ENCODE peak calls at places on chromosomes 12 and 14, in four cellular contexts. One of them, this sample, is unnamed.

GRCh38 chr14:54175298-54175942 is 218.8 kb upstream of the BMP4 start:
- DNase-seq in HFF-Myc: peak; percentile 88
- DNase-seq in cardiac fibroblast: peak; percentile 88
- DNase-seq in choroid plexus epithelial cell: peak; percentile 84
- DNase-seq in this sample: peak; percentile 85

GRCh38 chr14:83085725-83086124 is 1552.1 kb upstream of the SEL1L start:
- DNase-seq in choroid plexus epithelial cell: no peak
- DNase-seq in HFF-Myc: no peak
- DNase-seq in cardiac fibroblast: no peak
- DNase-seq in this sample: no peak

GRCh38 chr12:98328467-98328866 is 186.9 kb upstream of the TMPO start:
- DNase-seq in HFF-Myc: no peak
- DNase-seq in choroid plexus epithelial cell: no peak
- DNase-seq in cardiac fibroblast: no peak
- DNase-seq in this sample: no peak

GRCh38 chr14:24329736-24330135 is 5.1 kb downstream of the ADCY4 start:
- DNase-seq in cardiac fibroblast: no peak
- DNase-seq in choroid plexus epithelial cell: no peak
- DNase-seq in HFF-Myc: no peak
- DNase-seq in this sample: no peak

GRCh38 chr12:119803391-119803791 is 73.7 kb downstream of the CIT start:
- DNase-seq in choroid plexus epithelial cell: peak; percentile 77
- DNase-seq in cardiac fibroblast: peak; percentile 11
- DNase-seq in HFF-Myc: peak; percentile 12
- DNase-seq in this sample: no peak

GRCh38 chr14:60092516-60092915 is 793 bp downstream of the PCNX4 start:
- DNase-seq in choroid plexus epithelial cell: peak; percentile 59
- DNase-seq in HFF-Myc: no peak
- DNase-seq in cardiac fibroblast: peak; percentile 62
- DNase-seq in this sample: no peak

GRCh38 chr12:132095520-132096409 is 48.4 kb downstream of the DDX51 start:
- DNase-seq in cardiac fibroblast: no peak
- DNase-seq in choroid plexus epithelial cell: no peak
- DNase-seq in HFF-Myc: no peak
- DNase-seq in this sample: peak; percentile 63

GRCh38 chr12:121009744-121010143 is 6.5 kb downstream of the C12orf43 start:
- DNase-seq in cardiac fibroblast: peak; percentile 39
- DNase-seq in HFF-Myc: no peak
- DNase-seq in choroid plexus epithelial cell: peak; percentile 75
- DNase-seq in this sample: no peak

GRCh38 chr14:69763761-69764510 is 3.0 kb upstream of the SRSF5 start:
- DNase-seq in choroid plexus epithelial cell: no peak
- DNase-seq in HFF-Myc: no peak
- DNase-seq in cardiac fibroblast: peak; percentile 68
- DNase-seq in this sample: peak; percentile 42

GRCh38 chr12:18703916-18704315 is 33.9 kb downstream of the PLCZ1 start:
- DNase-seq in cardiac fibroblast: no peak
- DNase-seq in HFF-Myc: no peak
- DNase-seq in choroid plexus epithelial cell: no peak
- DNase-seq in this sample: no peak

GRCh38 chr12:104578453-104578852 is 121.7 kb downstream of the CHST11 start:
- DNase-seq in choroid plexus epithelial cell: peak; percentile 66
- DNase-seq in cardiac fibroblast: peak; percentile 89
- DNase-seq in HFF-Myc: peak; percentile 35
- DNase-seq in this sample: no peak

GRCh38 chr14:51367600-51367931 is 127.5 kb downstream of the TMX1 start:
- DNase-seq in HFF-Myc: peak; percentile 70
- DNase-seq in choroid plexus epithelial cell: peak; percentile 73
- DNase-seq in cardiac fibroblast: peak; percentile 69
- DNase-seq in this sample: no peak

GRCh38 chr12:46770501-46771183 is 55.2 kb downstream of the SLC38A4 start:
- DNase-seq in HFF-Myc: no peak
- DNase-seq in cardiac fibroblast: peak; percentile 43
- DNase-seq in choroid plexus epithelial cell: peak; percentile 79
- DNase-seq in this sample: no peak

GRCh38 chr14:61603736-61604135 is 91.6 kb upstream of the HIF1A start:
- DNase-seq in HFF-Myc: no peak
- DNase-seq in cardiac fibroblast: peak; percentile 74
- DNase-seq in choroid plexus epithelial cell: peak; percentile 86
- DNase-seq in this sample: no peak

GRCh38 chr12:26027401-26027800 is 68.9 kb downstream of the RASSF8 start:
- DNase-seq in choroid plexus epithelial cell: no peak
- DNase-seq in HFF-Myc: no peak
- DNase-seq in cardiac fibroblast: no peak
- DNase-seq in this sample: no peak

GRCh38 chr12:14937689-14938088 is 648 bp downstream of the ERP27 start:
- DNase-seq in choroid plexus epithelial cell: no peak
- DNase-seq in cardiac fibroblast: no peak
- DNase-seq in HFF-Myc: no peak
- DNase-seq in this sample: no peak

GRCh38 chr12:8644345-8645248 is 18.0 kb downstream of the MFAP5 start:
- DNase-seq in HFF-Myc: no peak
- DNase-seq in choroid plexus epithelial cell: no peak
- DNase-seq in cardiac fibroblast: peak; percentile 16
- DNase-seq in this sample: peak; percentile 25

GRCh38 chr12:71780207-71780822 is 25.7 kb downstream of the RAB21 start:
- DNase-seq in HFF-Myc: no peak
- DNase-seq in choroid plexus epithelial cell: peak; percentile 75
- DNase-seq in cardiac fibroblast: peak; percentile 68
- DNase-seq in this sample: no peak

GRCh38 chr14:35231207-35231755 is 60.9 kb upstream of the PSMA6 start:
- DNase-seq in cardiac fibroblast: no peak
- DNase-seq in choroid plexus epithelial cell: no peak
- DNase-seq in HFF-Myc: no peak
- DNase-seq in this sample: no peak

GRCh38 chr14:35224615-35225014 is 67.6 kb upstream of the PSMA6 start:
- DNase-seq in cardiac fibroblast: no peak
- DNase-seq in HFF-Myc: no peak
- DNase-seq in choroid plexus epithelial cell: no peak
- DNase-seq in this sample: no peak

GRCh38 chr14:35229084-35229483 is 63.1 kb upstream of the PSMA6 start:
- DNase-seq in HFF-Myc: no peak
- DNase-seq in cardiac fibroblast: no peak
- DNase-seq in choroid plexus epithelial cell: no peak
- DNase-seq in this sample: no peak

GRCh38 chr14:35234007-35234406 is 58.2 kb upstream of the PSMA6 start:
- DNase-seq in cardiac fibroblast: peak; percentile 41
- DNase-seq in HFF-Myc: peak; percentile 10
- DNase-seq in choroid plexus epithelial cell: peak; percentile 78
- DNase-seq in this sample: no peak

DNA sequence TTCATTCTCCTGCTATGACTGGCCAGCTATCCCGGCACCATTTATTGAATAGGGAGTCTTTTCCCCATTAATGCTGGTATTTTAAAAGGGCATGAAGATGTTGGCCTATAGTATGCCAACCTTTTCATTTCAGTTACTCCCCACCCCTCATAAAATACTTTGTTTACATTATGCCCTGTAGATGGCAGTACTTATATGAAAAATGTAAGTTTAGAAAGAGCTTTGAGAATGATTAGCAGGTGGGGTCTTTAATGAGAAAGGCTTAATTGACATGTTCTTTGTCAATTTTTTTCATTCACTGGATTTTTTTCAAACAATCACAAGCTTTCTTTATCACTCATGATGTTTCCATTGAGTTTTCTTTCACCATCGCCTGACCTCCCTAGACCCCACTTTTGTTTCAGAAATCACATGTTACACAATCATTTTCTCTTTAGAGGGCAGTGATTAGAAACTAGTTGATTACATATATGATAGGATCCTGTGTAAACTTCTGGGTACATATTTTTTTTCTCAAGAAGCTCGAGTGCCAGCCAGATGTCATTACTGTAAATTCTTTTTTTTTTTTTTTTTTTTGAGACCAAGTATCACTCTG is 62.6 kb upstream of the PSMA6 start:
- DNase-seq in cardiac fibroblast: peak; percentile 30
- DNase-seq in HFF-Myc: no peak
- DNase-seq in choroid plexus epithelial cell: no peak
- DNase-seq in this sample: no peak
- TF ChIP-seq CTCF in cardiac fibroblast: no peak
- TF ChIP-seq CTCF in HFF-Myc: no peak
- TF ChIP-seq CTCF in choroid plexus epithelial cell: peak; percentile 30
- TF ChIP-seq CTCF in this sample: peak; percentile 60

GRCh38 chr14:99538275-99538674 is 57.1 kb downstream of the CCNK start:
- DNase-seq in choroid plexus epithelial cell: no peak
- DNase-seq in cardiac fibroblast: no peak
- DNase-seq in HFF-Myc: no peak
- DNase-seq in this sample: no peak
- TF ChIP-seq CTCF in choroid plexus epithelial cell: peak; percentile 21
- TF ChIP-seq CTCF in cardiac fibroblast: peak; percentile 16
- TF ChIP-seq CTCF in HFF-Myc: peak; percentile 17
- TF ChIP-seq CTCF in this sample: no peak

GRCh38 chr14:96178674-96179321 is 25.8 kb upstream of the BDKRB2 start:
- DNase-seq in HFF-Myc: no peak
- DNase-seq in choroid plexus epithelial cell: no peak
- DNase-seq in cardiac fibroblast: no peak
- DNase-seq in this sample: no peak
- TF ChIP-seq CTCF in HFF-Myc: no peak
- TF ChIP-seq CTCF in choroid plexus epithelial cell: peak; percentile 26
- TF ChIP-seq CTCF in cardiac fibroblast: no peak
- TF ChIP-seq CTCF in this sample: no peak

GRCh38 chr12:125193798-125194562 is 128.7 kb downstream of the AACS start:
- DNase-seq in HFF-Myc: no peak
- DNase-seq in cardiac fibroblast: peak; percentile 55
- DNase-seq in choroid plexus epithelial cell: no peak
- DNase-seq in this sample: no peak
- TF ChIP-seq CTCF in HFF-Myc: no peak
- TF ChIP-seq CTCF in cardiac fibroblast: no peak
- TF ChIP-seq CTCF in choroid plexus epithelial cell: peak; percentile 19
- TF ChIP-seq CTCF in this sample: peak; percentile 13

GRCh38 chr12:6860942-6861341 is 6.4 kb upstream of the TPI1 start:
- DNase-seq in choroid plexus epithelial cell: no peak
- DNase-seq in cardiac fibroblast: no peak
- DNase-seq in HFF-Myc: no peak
- DNase-seq in this sample: no peak
- TF ChIP-seq CTCF in choroid plexus epithelial cell: no peak
- TF ChIP-seq CTCF in cardiac fibroblast: no peak
- TF ChIP-seq CTCF in HFF-Myc: no peak
- TF ChIP-seq CTCF in this sample: no peak

GRCh38 chr14:67221248-67221981 is 19.8 kb upstream of the PALS1 start:
- DNase-seq in HFF-Myc: no peak
- DNase-seq in cardiac fibroblast: peak; percentile 76
- DNase-seq in choroid plexus epithelial cell: peak; percentile 79
- DNase-seq in this sample: no peak
- TF ChIP-seq CTCF in HFF-Myc: no peak
- TF ChIP-seq CTCF in cardiac fibroblast: no peak
- TF ChIP-seq CTCF in choroid plexus epithelial cell: no peak
- TF ChIP-seq CTCF in this sample: no peak